ENCODE peak calls at places on chromosomes 4 and X, in four cellular contexts. F is A549, U is GM12878, S is HepG2. D is an unnamed sample.

GRCh38 chr4:26099967-26100366 is 185.9 kb downstream of the SMIM20 start:
- DNase-seq in F (no peak), U (no peak), S (no peak), D (no peak)

GRCh38 chr4:6758732-6759131 is 23.8 kb upstream of the KIAA0232 start:
- DNase-seq in F (peak), U (no peak), S (no peak), D (no peak)

GRCh38 chr4:153466637-153467153 is 535 bp downstream of the TMEM131L start:
- DNase-seq in U (no peak), F (no peak), S (no peak), D (peak)

GRCh38 chrX:87900320-87900908 is 382.8 kb downstream of the KLHL4 start:
- DNase-seq in S (no peak), F (peak), U (peak), D (no peak)

GRCh38 chr4:76197971-76198410 is 15.6 kb downstream of the SCARB2 start:
- DNase-seq in S (no peak), F (no peak), U (no peak), D (peak)

GRCh38 chrX:39309721-39310152 is 508.5 kb downstream of the MID1IP1 start:
- DNase-seq in S (no peak), F (peak), U (no peak), D (peak)

GRCh38 chr4:145786830-145787229 is 106.9 kb downstream of the C4orf51 start:
- DNase-seq in U (no peak), F (no peak), S (no peak), D (no peak)

GRCh38 chrX:134948333-134949241 is 42.2 kb upstream of the SMIM10 start:
- DNase-seq in F (peak), U (no peak), S (peak), D (no peak)

GRCh38 chr4:158155656-158156356 is 17.0 kb downstream of the GASK1B start:
- DNase-seq in U (no peak), F (no peak), S (no peak), D (no peak)

GRCh38 chrX:46117234-46117633 is 428.0 kb downstream of the ZNF674 start:
- DNase-seq in F (no peak), S (no peak), U (no peak), D (no peak)

GRCh38 chr4:179941911-179942310 is 2301.3 kb upstream of the TENM3 start:
- DNase-seq in S (no peak), F (no peak), U (no peak), D (no peak)

GRCh38 chr4:47598320-47598719 is 113.2 kb downstream of the ATP10D start:
- DNase-seq in F (no peak), U (no peak), S (no peak), D (no peak)

GRCh38 chr4:25552580-25553271 is 102.9 kb upstream of the SLC34A2 start:
- DNase-seq in U (no peak), F (peak), S (no peak), D (no peak)

GRCh38 chr4:122798101-122798500 is 28.5 kb upstream of the FGF2 start:
- DNase-seq in S (peak), U (no peak), F (peak), D (peak)

GRCh38 chr4:159142254-159142653 is 39.4 kb downstream of the RAPGEF2 start:
- DNase-seq in S (no peak), F (no peak), U (no peak), D (no peak)

GRCh38 chr4:88005086-88005485 is 2.3 kb upstream of the PKD2 start:
- DNase-seq in S (no peak), F (no peak), U (no peak), D (no peak)

GRCh38 chr4:153947998-153948397 is 159.1 kb upstream of the SFRP2 start:
- DNase-seq in F (no peak), S (no peak), U (no peak), D (no peak)

GRCh38 chrX:18210470-18210869 is 10.2 kb downstream of the BEND2 start:
- DNase-seq in S (no peak), U (no peak), F (peak), D (no peak)

GRCh38 chrX:150361777-150362351 is 1.3 kb upstream of the MAMLD1 start:
- DNase-seq in S (no peak), U (no peak), F (peak), D (peak)

GRCh38 chr4:24991015-24991414 is 39.7 kb downstream of the LGI2 start:
- DNase-seq in S (no peak), F (no peak), U (no peak), D (no peak)

GRCh38 chr4:27081675-27082579 is 221.3 kb downstream of the STIM2 start:
- DNase-seq in S (no peak), F (no peak), U (peak), D (no peak)

GRCh38 chrX:150158554-150159332 is 204.4 kb upstream of the MAMLD1 start:
- DNase-seq in F (no peak), U (no peak), S (no peak), D (peak)

GRCh38 chr4:26284536-26284935 is 36.3 kb upstream of the RBPJ start:
- DNase-seq in F (no peak), U (no peak), S (no peak), D (no peak)

GRCh38 chr4:181525641-181526040 is 717.6 kb upstream of the TENM3 start:
- DNase-seq in S (no peak), U (no peak), F (no peak), D (no peak)

GRCh38 chrX:15221321-15221720 is 48.6 kb downstream of the ASB9 start:
- DNase-seq in U (no peak), S (no peak), F (no peak), D (no peak)

GRCh38 chr4:55038176-55038890 is 87.1 kb downstream of the KDR start:
- DNase-seq in S (no peak), F (no peak), U (no peak), D (no peak)

GRCh38 chrX:154840856-154841255 is 6.4 kb upstream of the SMIM9 start:
- DNase-seq in F (peak), S (peak), U (no peak), D (peak)

GRCh38 chrX:2320580-2321327 is 180.0 kb downstream of the DHRSX start:
- DNase-seq in U (no peak), S (peak), F (peak), D (peak)

GRCh38 chr4:3363411-3364141 is 70.8 kb downstream of the RGS12 start:
- DNase-seq in U (no peak), S (no peak), F (no peak), D (peak)

GRCh38 chr4:181939199-181939945 is 303.8 kb upstream of the TENM3 start:
- DNase-seq in S (no peak), U (no peak), F (peak), D (no peak)

GRCh38 chrX:55342533-55343501 is 78.1 kb upstream of the PAGE3 start:
- DNase-seq in S (peak), F (peak), U (peak), D (peak)

GRCh38 chrX:41922125-41922521 is 1.2 kb downstream of the CASK start:
- DNase-seq in F (no peak), S (no peak), U (no peak), D (peak)

GRCh38 chr4:156972370-156972980 is 876 bp upstream of the PDGFC start:
- DNase-seq in S (no peak), F (no peak), U (no peak), D (no peak)

GRCh38 chr4:33696066-33696465 is 2548.2 kb downstream of the ARAP2 start:
- DNase-seq in S (no peak), U (no peak), F (no peak), D (no peak)
- TF ChIP-seq PBX3 in S (no peak), U (no peak), F (no peak), D (no peak)

GRCh38 chr4:107156443-107156842 is 120.3 kb upstream of the DKK2 start:
- DNase-seq in S (no peak), F (no peak), U (no peak), D (no peak)

GRCh38 chr4:107151173-107151572 is 115.1 kb upstream of the DKK2 start:
- DNase-seq in S (no peak), F (no peak), U (no peak), D (no peak)

GRCh38 chr4:107153956-107154355 is 117.8 kb upstream of the DKK2 start:
- DNase-seq in F (no peak), U (no peak), S (no peak), D (no peak)

GRCh38 chr4:107155366-107155765 is 119.3 kb upstream of the DKK2 start:
- DNase-seq in S (no peak), U (no peak), F (no peak), D (no peak)

DNA sequence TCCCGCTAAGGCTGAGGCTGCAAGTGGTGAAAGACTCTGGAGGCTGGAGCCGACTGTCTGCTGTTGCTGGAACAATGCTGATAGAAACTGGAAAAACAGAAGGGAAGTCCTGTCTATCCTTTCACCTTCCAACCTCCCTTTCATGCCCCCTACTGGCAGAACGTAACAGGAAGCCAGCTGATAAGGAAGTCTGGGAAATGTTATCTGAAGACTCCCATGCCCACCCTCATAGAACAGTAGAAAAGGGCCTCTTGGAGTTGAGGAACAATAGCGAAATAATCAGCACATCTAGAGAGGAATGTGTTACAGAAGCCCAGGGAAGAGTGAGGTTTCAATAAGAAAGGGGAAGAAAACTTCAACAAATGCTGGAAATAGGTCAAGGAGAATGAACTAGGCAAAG is 117.1 kb upstream of the DKK2 start:
- DNase-seq in U (no peak), S (peak), F (peak), D (no peak)
- TF ChIP-seq PBX3 in U (no peak), S (no peak), F (no peak), D (no peak)

GRCh38 chr4:37068580-37068979 is 176.0 kb upstream of the NWD2 start:
- DNase-seq in S (peak), U (no peak), F (peak), D (no peak)

GRCh38 chr4:37073226-37073840 is 171.2 kb upstream of the NWD2 start:
- DNase-seq in F (peak), U (peak), S (no peak), D (peak)
- TF ChIP-seq PBX3 in F (no peak), U (no peak), S (no peak), D (no peak)

DNA sequence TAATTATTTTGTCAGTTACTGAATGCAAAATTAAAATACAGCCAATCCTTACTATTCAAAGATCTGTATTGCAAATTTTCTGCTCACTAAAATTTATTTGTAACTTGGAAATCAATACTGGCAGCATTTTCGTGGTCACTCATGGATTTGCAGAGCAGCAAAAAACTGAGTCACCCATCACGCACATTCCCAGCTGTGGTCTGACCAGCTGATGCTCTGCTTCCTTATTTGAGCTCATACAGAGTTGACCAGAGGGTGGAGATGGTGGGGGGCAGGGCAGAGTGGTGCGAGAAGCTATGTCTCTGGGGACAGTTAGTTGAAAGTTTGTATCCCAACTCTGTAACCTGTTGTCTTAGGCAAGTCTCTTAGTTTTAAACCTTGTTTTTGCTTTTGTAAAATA is 214.8 kb downstream of the SPCS3 start:
- DNase-seq in S (no peak), U (no peak), F (peak), D (no peak)
- TF ChIP-seq PBX3 in S (no peak), U (no peak), F (no peak), D (peak)

GRCh38 chr4:20675786-20676185 is 24.5 kb upstream of the PACRGL start:
- DNase-seq in F (no peak), U (no peak), S (no peak), D (no peak)
- TF ChIP-seq PBX3 in F (no peak), U (no peak), S (no peak), D (no peak)

DNA sequence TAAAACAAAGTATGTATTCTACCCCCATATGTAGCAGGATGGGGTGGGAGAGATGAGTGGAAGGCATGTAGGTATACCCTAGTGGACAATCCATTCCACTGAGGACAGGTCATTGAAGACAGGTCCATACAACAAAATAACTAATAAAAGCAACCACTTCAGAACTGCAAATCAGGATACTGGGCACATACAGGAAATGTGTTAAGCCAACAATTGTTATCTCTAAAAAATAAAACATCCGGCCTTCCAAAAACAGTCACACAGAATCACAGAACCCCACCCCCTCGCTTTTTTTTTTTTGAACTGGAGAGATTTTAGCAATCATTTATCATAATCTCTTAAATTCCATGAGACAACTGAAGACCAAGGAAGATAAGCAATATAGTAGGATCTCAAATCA is 112.9 kb downstream of the FRYL start:
- DNase-seq in U (no peak), F (no peak), S (no peak), D (no peak)
- TF ChIP-seq PBX3 in U (no peak), F (no peak), S (no peak), D (no peak)

DNA sequence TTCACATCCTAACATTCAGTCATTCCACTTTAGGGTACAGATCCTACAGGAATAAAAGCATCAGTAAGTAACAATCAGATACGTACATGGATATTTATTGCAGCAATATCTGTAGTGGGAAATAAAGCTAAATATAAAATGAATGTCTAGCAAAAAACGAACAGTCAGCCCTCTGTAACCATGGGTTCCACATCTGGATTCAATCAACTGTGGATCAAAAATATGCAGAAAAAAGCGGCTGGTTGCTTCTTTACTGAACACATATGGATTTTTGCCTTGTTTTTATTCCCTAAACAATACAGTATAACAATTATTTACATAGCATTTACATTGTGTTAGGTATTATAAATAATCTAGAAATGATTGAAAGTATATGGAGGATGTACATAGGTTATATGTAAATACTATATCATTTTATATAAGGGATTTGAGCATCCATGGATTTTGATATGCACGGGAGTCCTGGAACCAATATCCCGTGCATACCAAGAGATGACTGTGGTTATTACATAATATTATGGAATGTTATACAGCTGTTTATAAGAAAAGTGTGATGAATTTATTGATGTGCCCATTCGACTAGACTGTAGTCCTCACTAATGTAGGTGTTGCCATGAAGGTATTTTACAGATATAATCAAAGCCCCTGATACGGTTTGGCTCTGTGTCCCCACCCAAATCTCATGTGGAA is 132.8 kb downstream of the ARHGEF9 start:
- DNase-seq in U (no peak), F (no peak), S (no peak), D (no peak)
- TF ChIP-seq PBX3 in U (no peak), F (no peak), S (no peak), D (peak)

GRCh38 chrX:78105944-78106650 is 2.0 kb downstream of the PGK1 start:
- DNase-seq in U (no peak), F (no peak), S (no peak), D (no peak)

GRCh38 chrX:78103656-78104446 is at the start of gene PGK1:
- DNase-seq in U (peak), F (peak), S (peak), D (peak)

GRCh38 chrX:78103001-78103634 is 930 bp upstream of the PGK1 start:
- DNase-seq in F (no peak), S (no peak), U (no peak), D (no peak)

GRCh38 chrX:78106651-78106986 is 2.6 kb downstream of the PGK1 start:
- DNase-seq in F (no peak), U (no peak), S (no peak), D (no peak)

DNA sequence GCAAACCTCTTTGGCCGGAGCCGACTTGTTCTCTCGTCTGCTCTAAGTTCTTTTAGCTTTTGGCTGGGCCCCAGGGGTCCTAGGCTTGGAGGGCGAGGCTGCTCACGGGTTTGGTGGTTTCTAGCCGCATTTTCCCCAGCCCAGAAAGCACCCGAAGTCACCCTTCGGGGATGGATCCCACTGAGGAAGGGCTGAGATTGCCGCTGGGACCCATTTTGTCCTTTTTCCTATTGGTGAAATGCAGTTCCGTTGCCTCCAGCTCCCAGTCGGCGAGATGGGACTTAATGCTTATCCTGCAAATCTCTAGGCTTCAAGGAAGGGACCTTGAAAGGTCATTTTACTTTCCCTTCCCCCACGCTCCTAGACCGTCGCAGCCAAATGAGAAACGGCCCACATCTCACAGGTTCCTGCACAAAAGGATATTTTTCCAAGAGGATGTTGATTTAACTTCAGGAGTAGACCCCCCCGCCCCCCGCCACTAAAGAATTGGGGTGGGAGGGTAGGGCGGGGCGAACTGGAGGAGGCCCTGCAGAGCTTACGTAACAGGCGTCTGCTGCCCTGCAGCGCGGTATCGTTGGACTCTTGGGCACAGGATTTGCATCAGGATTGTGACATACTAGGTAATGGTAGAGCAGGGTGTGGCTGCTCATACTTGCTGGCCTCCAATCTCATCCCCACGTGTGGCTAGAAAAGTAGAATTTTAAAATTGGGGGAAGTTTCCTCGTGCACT is 564 bp downstream of the PGK1 start:
- DNase-seq in F (peak), U (no peak), S (peak), D (peak)
- TF ChIP-seq PBX3 in F (no peak), U (no peak), S (no peak), D (no peak)

GRCh38 chrX:101287402-101287801 is 3.7 kb downstream of the TAF7L start:
- DNase-seq in S (peak), F (peak), U (peak), D (peak)

GRCh38 chrX:101291204-101291603 is at the start of gene TAF7L:
- DNase-seq in U (no peak), S (no peak), F (no peak), D (peak)
- TF ChIP-seq PBX3 in U (no peak), S (no peak), F (no peak), D (no peak)

GRCh38 chr4:168560835-168561210 is 64.0 kb downstream of the PALLD start:
- DNase-seq in F (no peak), U (no peak), S (no peak), D (no peak)

GRCh38 chr4:168562021-168562691 is 65.3 kb downstream of the PALLD start:
- DNase-seq in S (no peak), F (no peak), U (no peak), D (no peak)

GRCh38 chr4:168557658-168558057 is 60.8 kb downstream of the PALLD start:
- DNase-seq in F (no peak), S (no peak), U (no peak), D (no peak)

GRCh38 chr4:168558587-168558986 is 61.7 kb downstream of the PALLD start:
- DNase-seq in U (no peak), F (peak), S (no peak), D (no peak)

GRCh38 chr4:168560184-168560834 is 63.5 kb downstream of the PALLD start:
- DNase-seq in U (no peak), S (no peak), F (no peak), D (no peak)
- TF ChIP-seq PBX3 in U (no peak), S (no peak), F (no peak), D (peak)